ENCODE peak calls at places on chromosome 10, in nine cellular contexts. One of them, this sample, is unnamed.
A peak's percentile ranks its signal among the peaks of the same experiment; 100 is the strongest.

GRCh38 chr10:71766717-71767419 is 6.5 kb downstream of the VSIR start:
- DNase-seq in neural crest cell: no peak
- DNase-seq in cerebellar cortex: no peak
- DNase-seq in cardiac muscle cell: peak; percentile 96
- DNase-seq in activated CD4-positive, alpha-beta T cell treated with anti-CD3 and anti-CD28 coated beads, Interleukin-2, amount 50 U/mL, for 24 hours: no peak
- DNase-seq in foreskin melanocyte: peak; percentile 75
- DNase-seq in NCI-H526 treated with DMSO at 0.1 percent for 48 hours: no peak
- DNase-seq in activated effector memory CD4-positive, alpha-beta T cell treated with anti-CD3 and anti-CD28 coated beads, Interleukin-2, amount 50 U/mL, for 16 hours: no peak
- DNase-seq in C1 segment of cervical spinal cord: no peak
- DNase-seq in this sample: peak; percentile 62

GRCh38 chr10:91935886-91936285 is 12.3 kb downstream of the BTAF1 start:
- DNase-seq in neural crest cell: no peak
- DNase-seq in cerebellar cortex: no peak
- DNase-seq in cardiac muscle cell: no peak
- DNase-seq in activated CD4-positive, alpha-beta T cell treated with anti-CD3 and anti-CD28 coated beads, Interleukin-2, amount 50 U/mL, for 24 hours: no peak
- DNase-seq in foreskin melanocyte: no peak
- DNase-seq in NCI-H526 treated with DMSO at 0.1 percent for 48 hours: no peak
- DNase-seq in activated effector memory CD4-positive, alpha-beta T cell treated with anti-CD3 and anti-CD28 coated beads, Interleukin-2, amount 50 U/mL, for 16 hours: no peak
- DNase-seq in C1 segment of cervical spinal cord: no peak
- DNase-seq in this sample: no peak

GRCh38 chr10:17406036-17406834 is 48.2 kb downstream of the ST8SIA6 start:
- DNase-seq in neural crest cell: no peak
- DNase-seq in cerebellar cortex: no peak
- DNase-seq in cardiac muscle cell: no peak
- DNase-seq in activated CD4-positive, alpha-beta T cell treated with anti-CD3 and anti-CD28 coated beads, Interleukin-2, amount 50 U/mL, for 24 hours: no peak
- DNase-seq in foreskin melanocyte: peak; percentile 56
- DNase-seq in NCI-H526 treated with DMSO at 0.1 percent for 48 hours: no peak
- DNase-seq in activated effector memory CD4-positive, alpha-beta T cell treated with anti-CD3 and anti-CD28 coated beads, Interleukin-2, amount 50 U/mL, for 16 hours: no peak
- DNase-seq in C1 segment of cervical spinal cord: no peak
- DNase-seq in this sample: no peak

GRCh38 chr10:115157357-115157756 is 64.2 kb downstream of the ATRNL1 start:
- DNase-seq in neural crest cell: no peak
- DNase-seq in cerebellar cortex: no peak
- DNase-seq in cardiac muscle cell: no peak
- DNase-seq in activated CD4-positive, alpha-beta T cell treated with anti-CD3 and anti-CD28 coated beads, Interleukin-2, amount 50 U/mL, for 24 hours: no peak
- DNase-seq in foreskin melanocyte: no peak
- DNase-seq in NCI-H526 treated with DMSO at 0.1 percent for 48 hours: no peak
- DNase-seq in activated effector memory CD4-positive, alpha-beta T cell treated with anti-CD3 and anti-CD28 coated beads, Interleukin-2, amount 50 U/mL, for 16 hours: no peak
- DNase-seq in C1 segment of cervical spinal cord: no peak
- DNase-seq in this sample: no peak

GRCh38 chr10:127774771-127775559 is 38.0 kb downstream of the FOXI2 start:
- DNase-seq in neural crest cell: peak; percentile 14
- DNase-seq in cerebellar cortex: no peak
- DNase-seq in cardiac muscle cell: no peak
- DNase-seq in activated CD4-positive, alpha-beta T cell treated with anti-CD3 and anti-CD28 coated beads, Interleukin-2, amount 50 U/mL, for 24 hours: no peak
- DNase-seq in foreskin melanocyte: peak; percentile 24
- DNase-seq in NCI-H526 treated with DMSO at 0.1 percent for 48 hours: no peak
- DNase-seq in activated effector memory CD4-positive, alpha-beta T cell treated with anti-CD3 and anti-CD28 coated beads, Interleukin-2, amount 50 U/mL, for 16 hours: no peak
- DNase-seq in C1 segment of cervical spinal cord: no peak
- DNase-seq in this sample: peak; percentile 25

GRCh38 chr10:133150656-133151055 is 9.4 kb upstream of the KNDC1 start:
- DNase-seq in neural crest cell: no peak
- DNase-seq in cerebellar cortex: no peak
- DNase-seq in cardiac muscle cell: no peak
- DNase-seq in activated CD4-positive, alpha-beta T cell treated with anti-CD3 and anti-CD28 coated beads, Interleukin-2, amount 50 U/mL, for 24 hours: no peak
- DNase-seq in foreskin melanocyte: no peak
- DNase-seq in NCI-H526 treated with DMSO at 0.1 percent for 48 hours: no peak
- DNase-seq in activated effector memory CD4-positive, alpha-beta T cell treated with anti-CD3 and anti-CD28 coated beads, Interleukin-2, amount 50 U/mL, for 16 hours: no peak
- DNase-seq in C1 segment of cervical spinal cord: no peak
- DNase-seq in this sample: no peak

GRCh38 chr10:86335257-86335656 is 31.3 kb downstream of the GRID1 start:
- DNase-seq in neural crest cell: no peak
- DNase-seq in cerebellar cortex: no peak
- DNase-seq in cardiac muscle cell: no peak
- DNase-seq in activated CD4-positive, alpha-beta T cell treated with anti-CD3 and anti-CD28 coated beads, Interleukin-2, amount 50 U/mL, for 24 hours: no peak
- DNase-seq in foreskin melanocyte: no peak
- DNase-seq in NCI-H526 treated with DMSO at 0.1 percent for 48 hours: no peak
- DNase-seq in activated effector memory CD4-positive, alpha-beta T cell treated with anti-CD3 and anti-CD28 coated beads, Interleukin-2, amount 50 U/mL, for 16 hours: no peak
- DNase-seq in C1 segment of cervical spinal cord: no peak
- DNase-seq in this sample: no peak

GRCh38 chr10:113681533-113682470 is 2.1 kb downstream of the CASP7 start:
- DNase-seq in neural crest cell: no peak
- DNase-seq in cerebellar cortex: no peak
- DNase-seq in cardiac muscle cell: peak; percentile 5
- DNase-seq in activated CD4-positive, alpha-beta T cell treated with anti-CD3 and anti-CD28 coated beads, Interleukin-2, amount 50 U/mL, for 24 hours: no peak
- DNase-seq in foreskin melanocyte: no peak
- DNase-seq in NCI-H526 treated with DMSO at 0.1 percent for 48 hours: no peak
- DNase-seq in activated effector memory CD4-positive, alpha-beta T cell treated with anti-CD3 and anti-CD28 coated beads, Interleukin-2, amount 50 U/mL, for 16 hours: no peak
- DNase-seq in C1 segment of cervical spinal cord: no peak
- DNase-seq in this sample: no peak

GRCh38 chr10:24344279-24344678 is 135.3 kb downstream of the KIAA1217 start:
- DNase-seq in neural crest cell: no peak
- DNase-seq in cerebellar cortex: no peak
- DNase-seq in cardiac muscle cell: peak; percentile 97
- DNase-seq in activated CD4-positive, alpha-beta T cell treated with anti-CD3 and anti-CD28 coated beads, Interleukin-2, amount 50 U/mL, for 24 hours: no peak
- DNase-seq in foreskin melanocyte: no peak
- DNase-seq in NCI-H526 treated with DMSO at 0.1 percent for 48 hours: no peak
- DNase-seq in activated effector memory CD4-positive, alpha-beta T cell treated with anti-CD3 and anti-CD28 coated beads, Interleukin-2, amount 50 U/mL, for 16 hours: no peak
- DNase-seq in C1 segment of cervical spinal cord: no peak
- DNase-seq in this sample: no peak

GRCh38 chr10:122307669-122308486 is 36.8 kb downstream of the BTBD16 start:
- DNase-seq in neural crest cell: no peak
- DNase-seq in cerebellar cortex: peak; percentile 31
- DNase-seq in cardiac muscle cell: peak; percentile 99
- DNase-seq in activated CD4-positive, alpha-beta T cell treated with anti-CD3 and anti-CD28 coated beads, Interleukin-2, amount 50 U/mL, for 24 hours: no peak
- DNase-seq in foreskin melanocyte: no peak
- DNase-seq in NCI-H526 treated with DMSO at 0.1 percent for 48 hours: no peak
- DNase-seq in activated effector memory CD4-positive, alpha-beta T cell treated with anti-CD3 and anti-CD28 coated beads, Interleukin-2, amount 50 U/mL, for 16 hours: no peak
- DNase-seq in C1 segment of cervical spinal cord: peak; percentile 62
- DNase-seq in this sample: peak; percentile 90

GRCh38 chr10:29757551-29758297 is 123.0 kb upstream of the SVIL start:
- DNase-seq in neural crest cell: no peak
- DNase-seq in cerebellar cortex: no peak
- DNase-seq in cardiac muscle cell: peak; percentile 38
- DNase-seq in activated CD4-positive, alpha-beta T cell treated with anti-CD3 and anti-CD28 coated beads, Interleukin-2, amount 50 U/mL, for 24 hours: no peak
- DNase-seq in foreskin melanocyte: peak; percentile 78
- DNase-seq in NCI-H526 treated with DMSO at 0.1 percent for 48 hours: no peak
- DNase-seq in activated effector memory CD4-positive, alpha-beta T cell treated with anti-CD3 and anti-CD28 coated beads, Interleukin-2, amount 50 U/mL, for 16 hours: no peak
- DNase-seq in C1 segment of cervical spinal cord: no peak
- DNase-seq in this sample: peak; percentile 85

GRCh38 chr10:14806318-14806717 is 31.5 kb downstream of the CDNF start:
- DNase-seq in neural crest cell: no peak
- DNase-seq in cerebellar cortex: no peak
- DNase-seq in cardiac muscle cell: no peak
- DNase-seq in activated CD4-positive, alpha-beta T cell treated with anti-CD3 and anti-CD28 coated beads, Interleukin-2, amount 50 U/mL, for 24 hours: no peak
- DNase-seq in foreskin melanocyte: no peak
- DNase-seq in NCI-H526 treated with DMSO at 0.1 percent for 48 hours: no peak
- DNase-seq in activated effector memory CD4-positive, alpha-beta T cell treated with anti-CD3 and anti-CD28 coated beads, Interleukin-2, amount 50 U/mL, for 16 hours: no peak
- DNase-seq in C1 segment of cervical spinal cord: no peak
- DNase-seq in this sample: no peak

GRCh38 chr10:58741673-58742072 is 229.0 kb downstream of the BICC1 start:
- DNase-seq in neural crest cell: no peak
- DNase-seq in cerebellar cortex: no peak
- DNase-seq in cardiac muscle cell: no peak
- DNase-seq in activated CD4-positive, alpha-beta T cell treated with anti-CD3 and anti-CD28 coated beads, Interleukin-2, amount 50 U/mL, for 24 hours: no peak
- DNase-seq in foreskin melanocyte: no peak
- DNase-seq in NCI-H526 treated with DMSO at 0.1 percent for 48 hours: no peak
- DNase-seq in activated effector memory CD4-positive, alpha-beta T cell treated with anti-CD3 and anti-CD28 coated beads, Interleukin-2, amount 50 U/mL, for 16 hours: no peak
- DNase-seq in C1 segment of cervical spinal cord: no peak
- DNase-seq in this sample: no peak

GRCh38 chr10:34107623-34108516 is 707.2 kb downstream of the PARD3 start:
- DNase-seq in neural crest cell: no peak
- DNase-seq in cerebellar cortex: no peak
- DNase-seq in cardiac muscle cell: no peak
- DNase-seq in activated CD4-positive, alpha-beta T cell treated with anti-CD3 and anti-CD28 coated beads, Interleukin-2, amount 50 U/mL, for 24 hours: no peak
- DNase-seq in foreskin melanocyte: no peak
- DNase-seq in NCI-H526 treated with DMSO at 0.1 percent for 48 hours: no peak
- DNase-seq in activated effector memory CD4-positive, alpha-beta T cell treated with anti-CD3 and anti-CD28 coated beads, Interleukin-2, amount 50 U/mL, for 16 hours: no peak
- DNase-seq in C1 segment of cervical spinal cord: no peak
- DNase-seq in this sample: no peak

GRCh38 chr10:44310762-44311562 is 73.9 kb downstream of the CXCL12 start:
- DNase-seq in neural crest cell: peak; percentile 86
- DNase-seq in cerebellar cortex: peak; percentile 46
- DNase-seq in cardiac muscle cell: peak; percentile 93
- DNase-seq in activated CD4-positive, alpha-beta T cell treated with anti-CD3 and anti-CD28 coated beads, Interleukin-2, amount 50 U/mL, for 24 hours: peak; percentile 25
- DNase-seq in foreskin melanocyte: peak; percentile 79
- DNase-seq in NCI-H526 treated with DMSO at 0.1 percent for 48 hours: no peak
- DNase-seq in activated effector memory CD4-positive, alpha-beta T cell treated with anti-CD3 and anti-CD28 coated beads, Interleukin-2, amount 50 U/mL, for 16 hours: peak; percentile 84
- DNase-seq in C1 segment of cervical spinal cord: peak; percentile 85
- DNase-seq in this sample: peak; percentile 13

GRCh38 chr10:76459016-76459415 is 1027.6 kb downstream of the LRMDA start:
- DNase-seq in neural crest cell: no peak
- DNase-seq in cerebellar cortex: no peak
- DNase-seq in cardiac muscle cell: no peak
- DNase-seq in activated CD4-positive, alpha-beta T cell treated with anti-CD3 and anti-CD28 coated beads, Interleukin-2, amount 50 U/mL, for 24 hours: no peak
- DNase-seq in foreskin melanocyte: no peak
- DNase-seq in NCI-H526 treated with DMSO at 0.1 percent for 48 hours: no peak
- DNase-seq in activated effector memory CD4-positive, alpha-beta T cell treated with anti-CD3 and anti-CD28 coated beads, Interleukin-2, amount 50 U/mL, for 16 hours: no peak
- DNase-seq in C1 segment of cervical spinal cord: no peak
- DNase-seq in this sample: no peak

GRCh38 chr10:77005901-77006300 is 631.7 kb downstream of the KCNMA1 start:
- DNase-seq in neural crest cell: no peak
- DNase-seq in cerebellar cortex: peak; percentile 83
- DNase-seq in cardiac muscle cell: no peak
- DNase-seq in activated CD4-positive, alpha-beta T cell treated with anti-CD3 and anti-CD28 coated beads, Interleukin-2, amount 50 U/mL, for 24 hours: no peak
- DNase-seq in foreskin melanocyte: no peak
- DNase-seq in NCI-H526 treated with DMSO at 0.1 percent for 48 hours: no peak
- DNase-seq in activated effector memory CD4-positive, alpha-beta T cell treated with anti-CD3 and anti-CD28 coated beads, Interleukin-2, amount 50 U/mL, for 16 hours: no peak
- DNase-seq in C1 segment of cervical spinal cord: no peak
- DNase-seq in this sample: no peak

GRCh38 chr10:124497196-124497990 is 35.8 kb downstream of the LHPP start:
- DNase-seq in neural crest cell: no peak
- DNase-seq in cerebellar cortex: peak; percentile 16
- DNase-seq in cardiac muscle cell: no peak
- DNase-seq in activated CD4-positive, alpha-beta T cell treated with anti-CD3 and anti-CD28 coated beads, Interleukin-2, amount 50 U/mL, for 24 hours: no peak
- DNase-seq in foreskin melanocyte: no peak
- DNase-seq in NCI-H526 treated with DMSO at 0.1 percent for 48 hours: no peak
- DNase-seq in activated effector memory CD4-positive, alpha-beta T cell treated with anti-CD3 and anti-CD28 coated beads, Interleukin-2, amount 50 U/mL, for 16 hours: no peak
- DNase-seq in C1 segment of cervical spinal cord: no peak
- DNase-seq in this sample: no peak

GRCh38 chr10:72146559-72147323 is 58.4 kb upstream of the SPOCK2 start:
- DNase-seq in neural crest cell: no peak
- DNase-seq in cerebellar cortex: no peak
- DNase-seq in cardiac muscle cell: peak; percentile 19
- DNase-seq in activated CD4-positive, alpha-beta T cell treated with anti-CD3 and anti-CD28 coated beads, Interleukin-2, amount 50 U/mL, for 24 hours: no peak
- DNase-seq in foreskin melanocyte: peak; percentile 79
- DNase-seq in NCI-H526 treated with DMSO at 0.1 percent for 48 hours: no peak
- DNase-seq in activated effector memory CD4-positive, alpha-beta T cell treated with anti-CD3 and anti-CD28 coated beads, Interleukin-2, amount 50 U/mL, for 16 hours: no peak
- DNase-seq in C1 segment of cervical spinal cord: no peak
- DNase-seq in this sample: peak; percentile 12

GRCh38 chr10:60384708-60385398 is 4.8 kb downstream of the ANK3 start:
- DNase-seq in neural crest cell: no peak
- DNase-seq in cerebellar cortex: peak; percentile 93
- DNase-seq in cardiac muscle cell: peak; percentile 97
- DNase-seq in activated CD4-positive, alpha-beta T cell treated with anti-CD3 and anti-CD28 coated beads, Interleukin-2, amount 50 U/mL, for 24 hours: no peak
- DNase-seq in foreskin melanocyte: peak; percentile 52
- DNase-seq in NCI-H526 treated with DMSO at 0.1 percent for 48 hours: no peak
- DNase-seq in activated effector memory CD4-positive, alpha-beta T cell treated with anti-CD3 and anti-CD28 coated beads, Interleukin-2, amount 50 U/mL, for 16 hours: no peak
- DNase-seq in C1 segment of cervical spinal cord: no peak
- DNase-seq in this sample: peak; percentile 19

GRCh38 chr10:20898851-20899250 is 1.7 kb upstream of the NEBL start:
- DNase-seq in neural crest cell: no peak
- DNase-seq in cerebellar cortex: no peak
- DNase-seq in cardiac muscle cell: peak; percentile 91
- DNase-seq in activated CD4-positive, alpha-beta T cell treated with anti-CD3 and anti-CD28 coated beads, Interleukin-2, amount 50 U/mL, for 24 hours: no peak
- DNase-seq in foreskin melanocyte: no peak
- DNase-seq in NCI-H526 treated with DMSO at 0.1 percent for 48 hours: no peak
- DNase-seq in activated effector memory CD4-positive, alpha-beta T cell treated with anti-CD3 and anti-CD28 coated beads, Interleukin-2, amount 50 U/mL, for 16 hours: no peak
- DNase-seq in C1 segment of cervical spinal cord: no peak
- DNase-seq in this sample: no peak

GRCh38 chr10:12401466-12401865 is 52.1 kb downstream of the CAMK1D start:
- DNase-seq in neural crest cell: no peak
- DNase-seq in cerebellar cortex: no peak
- DNase-seq in cardiac muscle cell: no peak
- DNase-seq in activated CD4-positive, alpha-beta T cell treated with anti-CD3 and anti-CD28 coated beads, Interleukin-2, amount 50 U/mL, for 24 hours: no peak
- DNase-seq in foreskin melanocyte: no peak
- DNase-seq in NCI-H526 treated with DMSO at 0.1 percent for 48 hours: no peak
- DNase-seq in activated effector memory CD4-positive, alpha-beta T cell treated with anti-CD3 and anti-CD28 coated beads, Interleukin-2, amount 50 U/mL, for 16 hours: no peak
- DNase-seq in C1 segment of cervical spinal cord: no peak
- DNase-seq in this sample: no peak

GRCh38 chr10:52742723-52743122 is 29.9 kb downstream of the MBL2 start:
- DNase-seq in neural crest cell: no peak
- DNase-seq in cerebellar cortex: no peak
- DNase-seq in cardiac muscle cell: no peak
- DNase-seq in activated CD4-positive, alpha-beta T cell treated with anti-CD3 and anti-CD28 coated beads, Interleukin-2, amount 50 U/mL, for 24 hours: no peak
- DNase-seq in foreskin melanocyte: peak; percentile 18
- DNase-seq in NCI-H526 treated with DMSO at 0.1 percent for 48 hours: no peak
- DNase-seq in activated effector memory CD4-positive, alpha-beta T cell treated with anti-CD3 and anti-CD28 coated beads, Interleukin-2, amount 50 U/mL, for 16 hours: no peak
- DNase-seq in C1 segment of cervical spinal cord: no peak
- DNase-seq in this sample: peak; percentile 27

GRCh38 chr10:58438340-58438739 is 53.1 kb downstream of the TFAM start:
- DNase-seq in neural crest cell: no peak
- DNase-seq in cerebellar cortex: no peak
- DNase-seq in cardiac muscle cell: peak; percentile 79
- DNase-seq in activated CD4-positive, alpha-beta T cell treated with anti-CD3 and anti-CD28 coated beads, Interleukin-2, amount 50 U/mL, for 24 hours: no peak
- DNase-seq in foreskin melanocyte: no peak
- DNase-seq in NCI-H526 treated with DMSO at 0.1 percent for 48 hours: no peak
- DNase-seq in activated effector memory CD4-positive, alpha-beta T cell treated with anti-CD3 and anti-CD28 coated beads, Interleukin-2, amount 50 U/mL, for 16 hours: no peak
- DNase-seq in C1 segment of cervical spinal cord: no peak
- DNase-seq in this sample: no peak

This sample was measured in COLO829.